ENCODE peak calls at places on chromosome 3, in ten cellular contexts. Z, F, W, J, E, L, M, R, X and V are unnamed samples.

GRCh38 chr3:186566772-186567071 is 417 bp downstream of the TBCCD1 start:
- DNase-seq in Z (no peak), F (peak), W (no peak), J (no peak), E (no peak), L (no peak), M (no peak), R (no peak), X (no peak), V (no peak)

GRCh38 chr3:101193957-101194356 is 126.4 kb downstream of the IMPG2 start:
- DNase-seq in Z (no peak), F (peak), W (no peak), J (no peak), E (no peak), L (no peak), M (no peak), R (no peak), X (no peak), V (peak)

GRCh38 chr3:140552403-140552802 is 125.5 kb upstream of the TRIM42 start:
- DNase-seq in Z (peak), F (no peak), W (no peak), J (no peak), E (no peak), L (no peak), M (no peak), R (no peak), X (no peak), V (no peak)

GRCh38 chr3:13364602-13365271 is 55.4 kb downstream of the NUP210 start:
- DNase-seq in Z (no peak), F (peak), W (no peak), J (no peak), E (no peak), L (no peak), M (no peak), R (no peak), X (no peak), V (peak)

GRCh38 chr3:39021029-39021428 is 30.7 kb downstream of the SCN11A start:
- DNase-seq in Z (no peak), F (no peak), W (no peak), J (no peak), E (no peak), L (no peak), M (no peak), R (no peak), X (no peak), V (no peak)

GRCh38 chr3:177894021-177894690 is 642.1 kb upstream of the KCNMB2 start:
- DNase-seq in Z (no peak), F (no peak), W (no peak), J (no peak), E (no peak), L (no peak), M (peak), R (no peak), X (no peak), V (no peak)

GRCh38 chr3:65344846-65345245 is 657.0 kb upstream of the ADAMTS9 start:
- DNase-seq in Z (no peak), F (no peak), W (no peak), J (no peak), E (no peak), L (no peak), M (no peak), R (no peak), X (no peak), V (no peak)

GRCh38 chr3:18369561-18370185 is 55.5 kb downstream of the SATB1 start:
- DNase-seq in Z (no peak), F (no peak), W (no peak), J (no peak), E (no peak), L (no peak), M (no peak), R (peak), X (no peak), V (no peak)

GRCh38 chr3:12462159-12462962 is 21.9 kb upstream of the TSEN2 start:
- DNase-seq in Z (no peak), F (no peak), W (no peak), J (no peak), E (no peak), L (no peak), M (no peak), R (no peak), X (no peak), V (no peak)

GRCh38 chr3:102237838-102238237 is 197.0 kb upstream of the ZPLD1 start:
- DNase-seq in Z (no peak), F (no peak), W (no peak), J (no peak), E (no peak), L (no peak), M (no peak), R (no peak), X (no peak), V (no peak)

GRCh38 chr3:157572559-157573270 is 69.5 kb upstream of the VEPH1 start:
- DNase-seq in Z (peak), F (peak), W (peak), J (no peak), E (no peak), L (no peak), M (peak), R (peak), X (peak), V (peak)

GRCh38 chr3:18011387-18011786 is 269.0 kb upstream of the TBC1D5 start:
- DNase-seq in Z (no peak), F (no peak), W (no peak), J (no peak), E (no peak), L (no peak), M (no peak), R (no peak), X (no peak), V (no peak)

GRCh38 chr3:143002083-143002712 is 828 bp downstream of the U2SURP start:
- DNase-seq in Z (no peak), F (peak), W (peak), J (no peak), E (no peak), L (no peak), M (peak), R (no peak), X (no peak), V (peak)

GRCh38 chr3:18556001-18556408 is 130.9 kb upstream of the SATB1 start:
- DNase-seq in Z (no peak), F (no peak), W (no peak), J (no peak), E (no peak), L (no peak), M (no peak), R (no peak), X (no peak), V (no peak)

GRCh38 chr3:152076148-152076547 is 192.6 kb upstream of the MBNL1 start:
- DNase-seq in Z (no peak), F (peak), W (no peak), J (no peak), E (no peak), L (no peak), M (peak), R (no peak), X (no peak), V (peak)
- TF ChIP-seq CTCF in Z (no peak), F (peak), W (no peak), J (no peak), E (peak), L (no peak), M (no peak), R (no peak), X (no peak), V (no peak)

DNA sequence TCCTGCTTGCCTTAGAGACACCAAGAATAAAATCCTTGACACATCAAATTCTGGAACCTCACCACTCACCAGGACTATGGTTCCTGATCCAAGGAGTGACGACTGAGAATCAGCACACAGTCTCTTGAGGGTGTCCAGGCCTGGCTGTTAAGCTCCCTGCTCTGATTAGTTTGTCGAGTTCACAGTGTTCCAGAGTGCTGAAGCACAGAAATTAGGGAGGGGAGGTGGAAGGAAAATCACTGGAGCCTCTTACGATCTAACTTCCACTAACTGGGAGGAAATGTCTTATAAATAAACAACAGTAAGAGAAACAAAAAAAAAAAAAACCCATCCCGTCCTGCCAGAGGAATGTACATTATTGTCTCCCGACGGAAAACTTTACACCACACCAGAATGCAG is 330.2 kb downstream of the TIGIT start:
- DNase-seq in Z (no peak), F (peak), W (no peak), J (no peak), E (no peak), L (peak), M (peak), R (peak), X (no peak), V (peak)
- H3K4me3 ChIP-seq in Z (no peak), F (peak), W (no peak), J (peak), E (peak), L (peak), M (peak), R (no peak), X (peak), V (peak)

GRCh38 chr3:55719508-55719907 is 232.4 kb upstream of the WNT5A start:
- DNase-seq in Z (no peak), F (no peak), W (no peak), J (no peak), E (no peak), L (no peak), M (peak), R (no peak), X (no peak), V (no peak)

GRCh38 chr3:55718475-55718874 is 231.4 kb upstream of the WNT5A start:
- DNase-seq in Z (no peak), F (peak), W (no peak), J (no peak), E (no peak), L (no peak), M (peak), R (no peak), X (no peak), V (peak)

GRCh38 chr3:55718956-55719355 is 231.8 kb upstream of the WNT5A start:
- DNase-seq in Z (no peak), F (no peak), W (no peak), J (no peak), E (no peak), L (no peak), M (no peak), R (no peak), X (no peak), V (no peak)

GRCh38 chr3:55721716-55722484 is 234.8 kb upstream of the WNT5A start:
- DNase-seq in Z (peak), F (peak), W (peak), J (no peak), E (no peak), L (no peak), M (peak), R (peak), X (no peak), V (peak)

DNA sequence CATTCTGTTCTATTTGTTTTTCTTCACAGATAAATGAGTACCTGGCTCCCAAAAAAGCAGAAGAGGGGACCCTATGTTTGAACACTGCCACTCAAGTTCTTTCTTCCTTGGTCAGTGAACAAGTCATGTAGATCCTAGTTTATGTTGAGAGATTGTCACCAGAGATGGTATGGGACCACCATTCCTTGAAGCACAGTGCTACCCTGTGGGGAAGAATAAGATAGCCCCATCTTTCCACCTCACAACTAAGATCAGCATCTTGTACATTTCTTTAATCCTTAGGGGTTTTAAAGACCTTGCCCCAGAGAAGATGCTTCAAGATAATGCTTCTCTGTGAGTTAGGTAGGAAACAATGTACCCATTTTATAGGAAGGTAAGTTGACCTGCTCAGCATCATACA is 233.5 kb upstream of the WNT5A start:
- DNase-seq in Z (no peak), F (peak), W (peak), J (no peak), E (no peak), L (no peak), M (peak), R (no peak), X (no peak), V (peak)
- TF ChIP-seq CTCF in Z (peak), F (peak), W (peak), J (no peak), E (peak), L (peak), M (peak), R (no peak), X (no peak), V (peak)

GRCh38 chr3:126523745-126524428 is at the start of gene CHST13:
- DNase-seq in Z (peak), F (peak), W (no peak), J (peak), E (no peak), L (peak), M (peak), R (peak), X (no peak), V (peak)

GRCh38 chr3:126519506-126520455 is 2.2 kb upstream of the UROC1 start:
- DNase-seq in Z (no peak), F (no peak), W (no peak), J (peak), E (no peak), L (no peak), M (no peak), R (no peak), X (no peak), V (no peak)

GRCh38 chr3:126524429-126524988 is 554 bp downstream of the CHST13 start:
- DNase-seq in Z (no peak), F (no peak), W (no peak), J (peak), E (no peak), L (peak), M (no peak), R (no peak), X (no peak), V (no peak)

GRCh38 chr3:126521122-126521891 is 2.6 kb upstream of the CHST13 start:
- DNase-seq in Z (no peak), F (no peak), W (no peak), J (peak), E (no peak), L (no peak), M (no peak), R (no peak), X (no peak), V (no peak)

DNA sequence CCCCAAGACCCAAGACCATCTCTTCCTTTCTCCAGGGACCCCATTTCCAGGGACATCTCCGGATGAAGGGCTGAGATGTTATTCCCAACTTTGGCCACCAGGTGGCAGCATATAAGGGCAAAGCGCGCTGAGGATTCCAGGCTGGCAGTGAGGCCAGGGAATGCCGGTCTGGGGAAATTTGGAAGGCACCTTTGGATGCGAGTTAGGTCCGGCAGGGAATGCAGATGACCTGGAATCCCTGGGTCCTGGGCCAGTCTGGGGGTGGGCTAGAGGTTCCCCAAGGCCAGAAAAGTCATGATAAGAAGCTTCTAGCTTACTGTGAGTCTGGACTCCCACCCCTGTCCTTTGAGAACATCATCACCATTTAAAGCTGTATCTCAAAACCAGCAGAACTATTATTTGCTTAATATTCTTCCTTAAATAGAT is 1.6 kb upstream of the CHST13 start:
- DNase-seq in Z (peak), F (peak), W (peak), J (peak), E (peak), L (peak), M (peak), R (peak), X (peak), V (peak)
- H3K4me3 ChIP-seq in Z (no peak), F (no peak), W (no peak), J (no peak), E (no peak), L (no peak), M (no peak), R (no peak), X (no peak), V (no peak)

GRCh38 chr3:72100062-72100511 is 315.1 kb upstream of the PROK2 start:
- DNase-seq in Z (peak), F (no peak), W (no peak), J (no peak), E (no peak), L (no peak), M (no peak), R (no peak), X (no peak), V (no peak)
- TF ChIP-seq CTCF in Z (no peak), F (no peak), W (no peak), J (no peak), E (no peak), L (no peak), M (no peak), R (no peak), X (no peak), V (no peak)